ENCODE peak calls at places on chromosome 22, in five cellular contexts. U is stimulated activated CD4-positive, alpha-beta T cell treated with anti-CD3 and anti-CD28 coated beads, Interleukin-1b, Interleukin-23, amount 100 ng/mL, for 24 hours; V is glutamatergic neuron; R is MCF 10A; E is activated T-cell treated with anti-CD3 and anti-CD28 coated beads for 48 hours. M is an unnamed sample.

GRCh38 chr22:17832665-17833064 is 58.4 kb upstream of the BID start:
- DNase-seq in U (no peak), V (no peak), R (no peak), E (no peak), M (no peak)

GRCh38 chr22:25048659-25049657 is 96.4 kb downstream of the KIAA1671 start:
- DNase-seq in U (peak), V (peak), R (peak), E (peak), M (peak)

GRCh38 chr22:35580351-35581022 is 36.6 kb downstream of the MB start:
- DNase-seq in U (no peak), V (no peak), R (no peak), E (no peak), M (no peak)

GRCh38 chr22:32574397-32574796 is 99.8 kb downstream of the FBXO7 start:
- DNase-seq in U (no peak), V (no peak), R (peak), E (no peak), M (peak)

GRCh38 chr22:24744638-24745037 is 29.9 kb downstream of the PIWIL3 start:
- DNase-seq in U (no peak), V (no peak), R (no peak), E (no peak), M (no peak)

GRCh38 chr22:41245917-41246499 is 5.3 kb upstream of the CHADL start:
- DNase-seq in U (no peak), V (no peak), R (no peak), E (no peak), M (peak)

GRCh38 chr22:26367402-26368245 is 61.4 kb upstream of the ASPHD2 start:
- DNase-seq in U (peak), V (peak), R (peak), E (peak), M (peak)

GRCh38 chr22:37244922-37245722 is 1.1 kb upstream of the RAC2 start:
- DNase-seq in U (no peak), V (no peak), R (no peak), E (no peak), M (no peak)

GRCh38 chr22:29079218-29079901 is 6.5 kb downstream of the KREMEN1 start:
- DNase-seq in U (no peak), V (peak), R (peak), E (no peak), M (peak)

GRCh38 chr22:45235101-45235777 is 5.5 kb downstream of the KIAA0930 start:
- DNase-seq in U (no peak), V (no peak), R (no peak), E (no peak), M (no peak)

GRCh38 chr22:45604239-45604711 is 67.4 kb upstream of the ATXN10 start:
- DNase-seq in U (no peak), V (no peak), R (peak), E (no peak), M (no peak)

GRCh38 chr22:48639021-48639795 is 1188.5 kb downstream of the BRD1 start:
- DNase-seq in U (no peak), V (no peak), R (no peak), E (no peak), M (no peak)

GRCh38 chr22:21926728-21927127 is 25.9 kb downstream of the PPM1F start:
- DNase-seq in U (no peak), V (no peak), R (no peak), E (no peak), M (no peak)

GRCh38 chr22:31584804-31585160 is 77.2 kb downstream of the PISD start:
- DNase-seq in U (no peak), V (no peak), R (no peak), E (no peak), M (no peak)

GRCh38 chr22:31223786-31224191 is 11.7 kb downstream of the LIMK2 start:
- DNase-seq in U (no peak), V (no peak), R (no peak), E (no peak), M (no peak)

GRCh38 chr22:40747361-40747760 is 68.1 kb downstream of the MCHR1 start:
- DNase-seq in U (no peak), V (no peak), R (no peak), E (no peak), M (no peak)

GRCh38 chr22:48905206-48905975 is 922.3 kb downstream of the BRD1 start:
- DNase-seq in U (no peak), V (no peak), R (no peak), E (no peak), M (no peak)

GRCh38 chr22:46054091-46054877 is 77.3 kb upstream of the WNT7B start:
- DNase-seq in U (no peak), V (no peak), R (peak), E (no peak), M (no peak)

GRCh38 chr22:29269230-29269604 is 1.1 kb downstream of the EWSR1 start:
- DNase-seq in U (no peak), V (no peak), R (no peak), E (no peak), M (no peak)

GRCh38 chr22:37409557-37409956 is 17.7 kb downstream of the ELFN2 start:
- DNase-seq in U (no peak), V (no peak), R (no peak), E (no peak), M (peak)

GRCh38 chr22:43136255-43136654 is 6.9 kb downstream of the MCAT start:
- DNase-seq in U (no peak), V (peak), R (peak), E (peak), M (peak)

GRCh38 chr22:21082248-21082647 is 36.5 kb downstream of the LRRC74B start:
- DNase-seq in U (no peak), V (no peak), R (peak), E (no peak), M (no peak)

GRCh38 chr22:40341604-40342003 is 4.7 kb upstream of the ADSL start:
- DNase-seq in U (no peak), V (no peak), R (no peak), E (no peak), M (no peak)

GRCh38 chr22:17786435-17787158 is 12.3 kb upstream of the BID start:
- DNase-seq in U (no peak), V (peak), R (peak), E (no peak), M (peak)

GRCh38 chr22:23288301-23289129 is 108.2 kb downstream of the BCR start:
- DNase-seq in U (no peak), V (no peak), R (no peak), E (no peak), M (no peak)

GRCh38 chr22:44916281-44917231 is 93.2 kb downstream of the PHF21B start:
- DNase-seq in U (no peak), V (no peak), R (no peak), E (no peak), M (no peak)

GRCh38 chr22:33065230-33065629 is 7.0 kb upstream of the SYN3 start:
- DNase-seq in U (no peak), V (no peak), R (no peak), E (no peak), M (no peak)

GRCh38 chr22:25847451-25847850 is 105.5 kb downstream of the MYO18B start:
- DNase-seq in U (no peak), V (no peak), R (no peak), E (no peak), M (no peak)

GRCh38 chr22:30221121-30221992 is 25.2 kb downstream of the LIF start:
- DNase-seq in U (no peak), V (no peak), R (no peak), E (peak), M (no peak)